ENCODE peak calls at places on chromosomes 7 and 10, in seven cellular contexts. I, H, K, Y, P, G and Z are unnamed samples.

GRCh38 chr7:114082934-114083647 is 164.3 kb upstream of the PPP1R3A start:
- DNase-seq in I (peak), H (no peak), K (peak), Y (no peak), P (peak), G (no peak), Z (peak)

GRCh38 chr7:55550838-55551537 is 21.3 kb downstream of the VOPP1 start:
- DNase-seq in I (no peak), H (no peak), K (no peak), Y (no peak), P (no peak), G (no peak), Z (no peak)

GRCh38 chr7:93476491-93477344 is 97.8 kb downstream of the CALCR start:
- DNase-seq in I (peak), H (no peak), K (peak), Y (peak), P (no peak), G (no peak), Z (peak)

GRCh38 chr10:131981429-131982184 is at the start of gene BNIP3:
- DNase-seq in I (peak), H (peak), K (peak), Y (peak), P (peak), G (peak), Z (peak)

GRCh38 chr10:6501931-6502330 is 78.1 kb downstream of the PRKCQ start:
- DNase-seq in I (no peak), H (no peak), K (no peak), Y (no peak), P (no peak), G (no peak), Z (no peak)

GRCh38 chr10:48531486-48531885 is 73.4 kb downstream of the ARHGAP22 start:
- DNase-seq in I (no peak), H (no peak), K (no peak), Y (no peak), P (no peak), G (no peak), Z (peak)

GRCh38 chr10:26336979-26337378 is 101.2 kb upstream of the APBB1IP start:
- DNase-seq in I (no peak), H (no peak), K (no peak), Y (no peak), P (no peak), G (no peak), Z (no peak)

GRCh38 chr10:104329754-104330153 is 8.5 kb downstream of the ITPRIP start:
- DNase-seq in I (no peak), H (peak), K (no peak), Y (no peak), P (peak), G (no peak), Z (no peak)

GRCh38 chr10:21523557-21524008 is 1.9 kb downstream of the SKIDA1 start:
- DNase-seq in I (no peak), H (peak), K (peak), Y (no peak), P (peak), G (no peak), Z (no peak)

GRCh38 chr7:155356323-155357105 is 58.8 kb downstream of the INSIG1 start:
- DNase-seq in I (no peak), H (no peak), K (peak), Y (no peak), P (peak), G (no peak), Z (peak)

GRCh38 chr10:103038570-103038969 is 120.5 kb downstream of the CNNM2 start:
- DNase-seq in I (no peak), H (peak), K (no peak), Y (no peak), P (peak), G (no peak), Z (no peak)
- H3K27ac ChIP-seq in I (no peak), H (peak), K (no peak), Y (peak), P (no peak), G (no peak), Z (no peak)

GRCh38 chr10:113643183-113643582 is 20.7 kb downstream of the NRAP start:
- DNase-seq in I (no peak), H (no peak), K (no peak), Y (no peak), P (no peak), G (no peak), Z (no peak)

GRCh38 chr10:113641702-113642101 is 22.1 kb downstream of the NRAP start:
- DNase-seq in I (no peak), H (no peak), K (no peak), Y (no peak), P (no peak), G (no peak), Z (no peak)

GRCh38 chr10:113644185-113645120 is 19.4 kb downstream of the NRAP start:
- DNase-seq in I (no peak), H (peak), K (peak), Y (no peak), P (peak), G (peak), Z (no peak)

DNA sequence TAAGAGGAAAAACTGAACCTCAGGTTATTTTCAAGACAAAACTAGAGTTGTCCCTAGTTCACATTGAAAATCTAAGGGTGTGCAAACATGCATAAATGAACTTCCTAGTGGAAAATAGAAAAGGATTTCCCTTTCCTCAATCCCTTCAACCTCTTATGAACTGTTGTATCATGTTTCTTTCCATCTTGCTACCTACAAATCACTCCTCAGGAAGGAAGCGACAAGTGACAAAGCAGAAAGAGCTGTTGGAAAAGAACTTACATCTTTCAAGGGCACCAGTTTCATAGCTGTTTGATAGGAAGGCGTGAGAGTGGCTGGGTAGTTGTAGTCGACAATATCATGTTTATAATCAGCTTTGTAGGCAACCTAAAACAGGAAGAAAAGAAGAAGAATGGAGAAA is 23.9 kb downstream of the NRAP start:
- DNase-seq in I (no peak), H (no peak), K (no peak), Y (no peak), P (no peak), G (no peak), Z (no peak)
- H2BK120ac ChIP-seq in I (no peak), H (no peak), K (no peak), Y (no peak), P (no peak), G (no peak), Z (no peak)

GRCh38 chr7:14385074-14385473 is 395.6 kb upstream of the ETV1 start:
- DNase-seq in I (no peak), H (peak), K (no peak), Y (no peak), P (no peak), G (no peak), Z (no peak)
- H3K27ac ChIP-seq in I (no peak), H (no peak), K (no peak), Y (no peak), P (no peak), G (no peak), Z (no peak)

GRCh38 chr10:110634527-110635209 is 9.5 kb upstream of the RBM20 start:
- DNase-seq in I (no peak), H (no peak), K (no peak), Y (no peak), P (no peak), G (no peak), Z (no peak)

GRCh38 chr10:110637558-110638053 is 6.5 kb upstream of the RBM20 start:
- DNase-seq in I (no peak), H (peak), K (peak), Y (no peak), P (peak), G (no peak), Z (peak)

GRCh38 chr10:110638319-110638718 is 5.8 kb upstream of the RBM20 start:
- DNase-seq in I (no peak), H (no peak), K (no peak), Y (no peak), P (no peak), G (no peak), Z (no peak)

GRCh38 chr10:110636572-110636931 is 7.6 kb upstream of the RBM20 start:
- DNase-seq in I (no peak), H (no peak), K (no peak), Y (no peak), P (no peak), G (no peak), Z (no peak)

GRCh38 chr10:110636932-110637557 is 7.1 kb upstream of the RBM20 start:
- DNase-seq in I (no peak), H (no peak), K (peak), Y (no peak), P (no peak), G (no peak), Z (peak)
- H2BK120ac ChIP-seq in I (no peak), H (no peak), K (no peak), Y (no peak), P (no peak), G (no peak), Z (no peak)

GRCh38 chr10:69883680-69884375 is 82.1 kb downstream of the COL13A1 start:
- DNase-seq in I (no peak), H (no peak), K (no peak), Y (no peak), P (no peak), G (no peak), Z (no peak)

GRCh38 chr10:69885379-69886156 is 83.9 kb downstream of the COL13A1 start:
- DNase-seq in I (no peak), H (peak), K (no peak), Y (no peak), P (peak), G (no peak), Z (no peak)

GRCh38 chr10:69883256-69883655 is 81.5 kb downstream of the COL13A1 start:
- DNase-seq in I (no peak), H (no peak), K (peak), Y (no peak), P (no peak), G (no peak), Z (no peak)

GRCh38 chr10:69881202-69881601 is 79.5 kb downstream of the COL13A1 start:
- DNase-seq in I (no peak), H (no peak), K (no peak), Y (no peak), P (no peak), G (no peak), Z (no peak)

GRCh38 chr10:69884686-69885085 is 83.0 kb downstream of the COL13A1 start:
- DNase-seq in I (no peak), H (no peak), K (no peak), Y (no peak), P (no peak), G (no peak), Z (no peak)
- H3K27ac ChIP-seq in I (no peak), H (no peak), K (no peak), Y (no peak), P (no peak), G (no peak), Z (no peak)

DNA sequence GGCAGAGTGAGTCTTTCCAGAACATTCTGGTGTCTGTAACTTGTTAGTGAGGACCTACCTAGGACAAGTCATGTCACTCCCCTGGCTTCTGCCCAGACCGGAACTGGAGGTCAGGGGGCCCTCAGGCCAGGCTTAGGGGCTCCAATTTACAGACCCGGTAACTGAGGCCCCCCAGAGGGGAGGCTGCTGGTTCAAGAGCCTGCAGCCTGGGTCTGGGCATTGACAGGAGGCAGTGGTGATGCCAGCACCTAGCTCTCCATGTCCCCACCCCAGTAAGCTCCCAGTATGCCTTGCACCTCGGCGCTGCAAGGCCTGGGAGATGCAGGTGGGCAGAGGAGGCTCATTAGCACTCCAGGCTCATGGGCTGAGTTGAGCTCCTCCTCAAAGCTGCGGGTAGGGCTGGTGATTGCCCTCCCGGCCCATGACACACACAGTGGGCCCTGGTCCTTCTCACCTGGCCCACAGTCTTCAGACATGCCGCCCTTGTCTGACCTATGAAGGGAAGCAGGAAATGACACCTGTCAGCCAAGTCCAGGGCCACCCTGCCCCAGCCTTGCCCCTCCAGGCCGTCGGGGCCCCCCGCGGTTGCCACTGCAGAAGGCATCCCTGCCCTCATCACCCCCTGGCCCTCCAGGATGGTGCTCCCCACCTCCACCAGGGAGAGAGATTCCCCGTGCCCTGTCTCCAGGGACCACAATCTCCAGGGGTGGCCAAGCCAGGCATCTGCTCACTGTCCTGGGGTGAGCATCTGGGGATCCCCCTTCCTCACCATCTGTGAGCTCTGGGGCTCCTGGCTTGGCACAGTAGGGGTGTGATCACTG is 88.3 kb upstream of the TMEM248 start:
- DNase-seq in I (no peak), H (no peak), K (no peak), Y (no peak), P (no peak), G (no peak), Z (no peak)
- H2BK120ac ChIP-seq in I (no peak), H (no peak), K (no peak), Y (no peak), P (no peak), G (no peak), Z (no peak)

DNA sequence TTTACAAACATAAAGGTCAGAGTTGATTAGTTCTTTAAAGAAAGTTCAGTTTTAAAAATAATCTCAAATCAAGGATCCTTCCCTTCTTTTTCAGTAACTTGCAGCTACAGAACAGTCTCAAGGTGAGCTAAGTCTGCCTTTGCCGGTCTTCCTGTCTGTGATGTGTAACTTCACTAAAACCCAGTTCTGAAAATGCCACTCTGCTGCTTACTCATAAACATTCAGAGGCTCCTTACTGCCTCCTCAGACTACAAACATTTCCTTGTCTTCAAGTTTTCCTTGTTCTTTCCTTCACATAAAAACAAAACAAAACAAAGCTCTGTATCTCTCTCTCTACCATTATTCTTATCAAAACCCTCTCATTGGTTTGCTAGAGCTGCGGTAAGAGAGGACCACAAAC is 128.7 kb downstream of the ETV1 start:
- DNase-seq in I (no peak), H (peak), K (no peak), Y (no peak), P (no peak), G (no peak), Z (no peak)
- H3K27ac ChIP-seq in I (no peak), H (no peak), K (no peak), Y (no peak), P (no peak), G (no peak), Z (no peak)

GRCh38 chr10:129099486-129099885 is 367.6 kb upstream of the MGMT start:
- DNase-seq in I (no peak), H (no peak), K (no peak), Y (no peak), P (no peak), G (no peak), Z (no peak)
- H2BK120ac ChIP-seq in I (no peak), H (no peak), K (no peak), Y (no peak), P (no peak), G (no peak), Z (no peak)

GRCh38 chr7:47417122-47417480 is 164.8 kb downstream of the TNS3 start:
- DNase-seq in I (no peak), H (no peak), K (no peak), Y (no peak), P (no peak), G (no peak), Z (no peak)

GRCh38 chr7:47416454-47417121 is 165.3 kb downstream of the TNS3 start:
- DNase-seq in I (no peak), H (no peak), K (no peak), Y (no peak), P (peak), G (no peak), Z (no peak)

GRCh38 chr7:47413526-47414341 is 168.2 kb downstream of the TNS3 start:
- DNase-seq in I (no peak), H (no peak), K (no peak), Y (no peak), P (no peak), G (no peak), Z (no peak)

GRCh38 chr7:47415289-47416212 is 166.4 kb downstream of the TNS3 start:
- DNase-seq in I (no peak), H (no peak), K (no peak), Y (no peak), P (no peak), G (no peak), Z (no peak)

GRCh38 chr7:47414342-47415288 is 167.3 kb downstream of the TNS3 start:
- DNase-seq in I (no peak), H (no peak), K (no peak), Y (no peak), P (no peak), G (no peak), Z (no peak)
- H3K27ac ChIP-seq in I (no peak), H (no peak), K (no peak), Y (no peak), P (no peak), G (no peak), Z (no peak)